ENCODE peak calls at places on chromosomes 3 and 15, in eight cellular contexts. I, H, B, K, N, Z, D and F are unnamed samples.

GRCh38 chr3:42556089-42556632 is 25.6 kb downstream of the SEC22C start:
- DNase-seq in B (no peak), Z (no peak), H (no peak), N (no peak), D (no peak), I (peak), K (no peak), F (no peak)

GRCh38 chr3:11522398-11522715 is 121.4 kb downstream of the VGLL4 start:
- DNase-seq in K (peak), Z (no peak), H (no peak), I (no peak), D (no peak), B (no peak), N (no peak), F (no peak)

GRCh38 chr3:188037116-188037718 is 116.7 kb upstream of the LPP start:
- DNase-seq in D (peak), Z (no peak), B (peak), I (peak), H (peak), N (no peak), K (no peak), F (no peak)

GRCh38 chr3:113241292-113242033 is 30.1 kb downstream of the BOC start:
- DNase-seq in D (no peak), N (no peak), H (peak), I (no peak), B (no peak), Z (no peak), K (no peak), F (no peak)

GRCh38 chr3:62632510-62633294 is 242.5 kb downstream of the CADPS start:
- DNase-seq in K (no peak), B (no peak), D (peak), Z (no peak), I (no peak), H (no peak), N (no peak), F (no peak)

GRCh38 chr3:76753599-76753998 is 286.3 kb upstream of the ROBO2 start:
- DNase-seq in N (no peak), D (no peak), Z (no peak), I (no peak), B (no peak), K (no peak), H (no peak), F (no peak)

GRCh38 chr3:160132226-160132625 is 93.0 kb upstream of the C3orf80 start:
- DNase-seq in N (no peak), I (no peak), H (no peak), D (no peak), K (no peak), B (no peak), Z (no peak), F (no peak)

GRCh38 chr15:79608041-79608440 is 175.9 kb downstream of the MINAR1 start:
- DNase-seq in H (no peak), D (no peak), K (no peak), I (no peak), Z (no peak), B (no peak), N (no peak), F (no peak)

GRCh38 chr3:33063651-33064051 is 33.3 kb downstream of the GLB1 start:
- DNase-seq in D (no peak), H (peak), N (no peak), B (no peak), I (no peak), K (no peak), Z (no peak), F (no peak)

GRCh38 chr3:33067484-33067883 is 29.5 kb downstream of the GLB1 start:
- DNase-seq in Z (no peak), D (no peak), B (no peak), I (no peak), N (no peak), K (no peak), H (peak), F (no peak)

GRCh38 chr3:33061782-33062181 is 35.2 kb downstream of the GLB1 start:
- DNase-seq in B (no peak), N (no peak), I (no peak), K (no peak), Z (no peak), D (no peak), H (peak), F (no peak)

GRCh38 chr3:33062814-33063346 is 34.1 kb downstream of the GLB1 start:
- DNase-seq in K (no peak), Z (no peak), B (no peak), H (no peak), D (no peak), I (no peak), N (no peak), F (no peak)

DNA sequence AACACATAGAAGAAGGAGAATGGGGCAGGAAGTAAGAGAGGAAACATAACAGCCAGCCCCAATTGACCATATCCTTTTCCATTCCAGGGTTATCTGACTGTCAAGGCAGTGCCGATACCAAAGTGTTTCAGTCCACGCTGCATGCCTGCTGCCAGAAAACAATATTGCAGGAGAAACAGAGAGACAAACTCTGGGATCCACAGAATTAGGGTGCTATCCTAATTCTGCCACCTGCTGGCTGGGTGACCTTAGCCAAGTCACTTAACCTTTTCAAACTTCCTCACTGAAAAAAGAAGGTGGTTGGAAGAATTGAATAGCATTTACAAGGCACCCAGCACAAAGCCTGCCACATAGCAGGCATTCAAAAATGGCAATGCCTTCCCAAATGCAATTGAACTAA is 32.0 kb downstream of the GLB1 start:
- DNase-seq in H (no peak), D (no peak), B (no peak), I (no peak), K (no peak), Z (no peak), N (no peak), F (no peak)
- TF ChIP-seq CTCF in H (no peak), D (no peak), B (no peak), I (no peak), K (peak), Z (no peak), N (no peak), F (no peak)

GRCh38 chr15:55893852-55894251 is 99.6 kb downstream of the NEDD4 start:
- DNase-seq in N (no peak), B (no peak), K (no peak), D (no peak), H (no peak), I (peak), Z (no peak), F (no peak)
- H3K4me3 ChIP-seq in N (no peak), B (no peak), K (no peak), D (no peak), H (no peak), I (no peak), Z (no peak), F (no peak)

GRCh38 chr15:39595621-39596221 is 14.8 kb downstream of the THBS1 start:
- DNase-seq in Z (no peak), I (peak), H (peak), D (no peak), B (no peak), N (no peak), K (peak), F (no peak)

GRCh38 chr15:39593071-39594055 is 12.5 kb downstream of the THBS1 start:
- DNase-seq in I (peak), N (no peak), K (peak), D (no peak), B (no peak), Z (no peak), H (peak), F (no peak)

GRCh38 chr15:39592500-39592899 is 11.6 kb downstream of the THBS1 start:
- DNase-seq in N (no peak), I (peak), H (peak), D (no peak), Z (no peak), B (no peak), K (peak), F (no peak)

GRCh38 chr15:39594764-39595620 is 14.1 kb downstream of the THBS1 start:
- DNase-seq in B (no peak), N (no peak), D (no peak), I (no peak), H (peak), Z (no peak), K (peak), F (no peak)

GRCh38 chr15:39594056-39594763 is 13.3 kb downstream of the THBS1 start:
- DNase-seq in D (no peak), B (peak), I (peak), K (peak), N (no peak), Z (no peak), H (peak), F (no peak)
- TF ChIP-seq CTCF in D (no peak), B (peak), I (no peak), K (no peak), N (no peak), Z (peak), H (no peak), F (no peak)

DNA sequence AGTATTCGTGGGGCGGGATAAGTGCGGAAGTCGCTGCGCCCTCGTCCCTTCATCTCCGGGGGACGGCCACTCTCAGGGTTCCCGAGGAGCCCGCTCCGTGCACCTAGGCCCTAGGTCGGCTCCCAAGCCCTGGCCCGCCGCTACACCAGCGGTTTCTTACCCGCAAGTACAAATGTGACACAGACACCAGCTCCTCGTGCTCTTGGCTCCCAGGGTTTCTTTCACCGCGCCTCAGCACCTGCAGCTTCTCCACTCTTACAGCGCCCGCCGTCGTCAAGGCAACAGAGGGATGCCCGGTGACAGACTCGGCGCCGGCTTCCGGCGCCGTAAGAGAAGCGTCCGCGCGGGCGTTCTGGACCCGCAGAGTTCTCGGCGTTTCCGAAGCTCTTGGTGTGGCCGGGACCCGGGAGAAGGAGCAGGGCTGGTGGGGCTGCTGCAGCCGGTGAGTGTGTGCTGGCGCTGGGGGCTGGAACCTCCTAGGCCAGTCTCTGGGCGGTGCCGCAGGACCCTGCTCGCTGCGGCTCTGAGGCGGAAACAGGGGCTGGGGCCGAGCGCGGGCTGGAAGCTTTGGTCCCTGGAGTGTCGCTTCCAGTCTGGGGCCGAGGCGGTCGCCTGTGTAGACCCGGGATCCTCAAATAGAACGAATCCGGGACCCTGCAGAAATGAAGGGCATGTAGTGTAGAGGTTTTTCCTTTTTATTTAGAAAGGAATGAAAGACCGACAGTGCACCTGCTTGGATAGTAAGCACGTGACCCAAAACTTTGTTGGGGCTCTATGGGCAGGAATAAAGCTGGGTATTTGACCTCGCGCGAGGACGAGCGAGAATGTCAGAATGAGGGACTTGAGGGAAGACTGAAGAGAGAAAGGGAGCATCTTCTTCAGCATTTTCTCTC is 155.4 kb upstream of the GOLGA6L4 start:
- DNase-seq in H (peak), D (peak), N (peak), Z (no peak), I (no peak), B (peak), K (no peak), F (no peak)
- H3K4me3 ChIP-seq in H (peak), D (peak), N (peak), Z (no peak), I (peak), B (peak), K (peak), F (peak)

GRCh38 chr15:70126382-70126781 is 28.7 kb upstream of the TLE3 start:
- DNase-seq in N (no peak), K (no peak), Z (no peak), I (no peak), D (no peak), H (no peak), B (no peak), F (no peak)
- TF ChIP-seq CTCF in N (no peak), K (no peak), Z (no peak), I (no peak), D (no peak), H (no peak), B (no peak), F (no peak)

GRCh38 chr3:102398196-102398595 is 36.6 kb upstream of the ZPLD1 start:
- DNase-seq in D (no peak), K (no peak), H (no peak), N (no peak), B (no peak), I (no peak), Z (no peak), F (no peak)
- H3K4me3 ChIP-seq in D (no peak), K (no peak), H (no peak), N (no peak), B (no peak), I (no peak), Z (no peak), F (no peak)

DNA sequence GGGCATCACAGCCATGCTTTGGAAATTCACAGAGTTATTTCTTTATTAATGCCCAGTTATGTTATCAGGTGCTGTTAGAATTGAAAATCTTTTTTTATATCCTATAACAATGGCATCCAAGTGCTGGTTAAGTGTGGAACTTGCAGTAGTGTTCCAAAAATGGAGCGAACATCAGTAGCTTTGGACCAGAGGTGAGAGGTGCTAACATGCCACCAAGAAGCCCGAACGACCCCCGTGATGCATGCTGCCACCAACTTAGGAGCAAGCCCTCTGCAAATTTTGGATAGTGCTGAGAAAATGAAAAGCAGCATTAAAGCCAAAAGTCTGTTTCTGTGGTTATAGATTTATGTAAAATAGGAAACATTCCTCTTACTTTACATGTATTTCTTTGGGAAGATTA is 24.8 kb downstream of the RBP1 start:
- DNase-seq in K (no peak), I (no peak), H (no peak), B (no peak), N (no peak), D (no peak), Z (no peak), F (no peak)
- TF ChIP-seq CTCF in K (no peak), I (no peak), H (no peak), B (no peak), N (no peak), D (no peak), Z (no peak), F (no peak)

DNA sequence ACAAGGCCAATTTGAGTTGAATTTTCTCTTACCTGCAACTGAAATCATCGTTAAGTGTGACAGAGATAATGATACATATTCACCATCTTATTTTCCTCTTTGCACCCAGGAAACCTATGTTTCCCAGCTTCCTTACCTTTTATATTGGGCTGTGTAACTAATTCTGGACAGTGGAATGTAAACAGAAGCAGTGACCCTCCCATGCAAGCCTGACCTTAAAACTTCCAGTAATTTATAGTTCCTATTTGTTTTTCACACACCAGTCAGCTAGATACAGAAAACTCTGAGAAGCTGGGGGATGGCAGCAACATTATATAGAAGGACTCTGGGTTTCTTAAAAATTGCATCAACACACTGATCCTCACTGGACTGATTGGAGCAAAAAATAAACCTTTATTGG is 4.5 kb upstream of the ZNF280D start:
- DNase-seq in H (peak), N (no peak), I (no peak), Z (no peak), K (no peak), B (no peak), D (no peak), F (no peak)
- H3K4me3 ChIP-seq in H (no peak), N (no peak), I (no peak), Z (no peak), K (no peak), B (no peak), D (no peak), F (no peak)